ENCODE peak calls at places on chromosomes 5 and 9, in eight cellular contexts. One of them, this sample, is unnamed. For H3K4me1, the result is how much of the 10 kb centered on the place peaks cover.

GRCh38 chr5:60183881-60184280 is 290.4 kb upstream of the PDE4D start:
- DNase-seq in cardiac muscle cell: no peak
- DNase-seq in Peyer's patch: no peak
- DNase-seq in OCI-LY7: no peak
- DNase-seq in right atrium auricular region: no peak
- DNase-seq in mammary epithelial cell: no peak
- DNase-seq in upper lobe of right lung: no peak
- DNase-seq in Karpas-422: no peak
- DNase-seq in this sample: peak

GRCh38 chr5:19853616-19854240 is 134.3 kb downstream of the CDH18 start:
- DNase-seq in cardiac muscle cell: peak
- DNase-seq in Peyer's patch: no peak
- DNase-seq in OCI-LY7: no peak
- DNase-seq in right atrium auricular region: no peak
- DNase-seq in mammary epithelial cell: peak
- DNase-seq in upper lobe of right lung: no peak
- DNase-seq in Karpas-422: no peak
- DNase-seq in this sample: no peak

GRCh38 chr5:104111622-104112021 is 549.0 kb upstream of the NUDT12 start:
- DNase-seq in cardiac muscle cell: no peak
- DNase-seq in Peyer's patch: no peak
- DNase-seq in OCI-LY7: no peak
- DNase-seq in right atrium auricular region: no peak
- DNase-seq in mammary epithelial cell: no peak
- DNase-seq in upper lobe of right lung: no peak
- DNase-seq in Karpas-422: no peak
- DNase-seq in this sample: no peak

GRCh38 chr9:109517798-109518435 is 19.8 kb upstream of the PTPN3 start:
- DNase-seq in cardiac muscle cell: no peak
- DNase-seq in Peyer's patch: no peak
- DNase-seq in OCI-LY7: no peak
- DNase-seq in right atrium auricular region: no peak
- DNase-seq in mammary epithelial cell: peak
- DNase-seq in upper lobe of right lung: no peak
- DNase-seq in Karpas-422: no peak
- DNase-seq in this sample: no peak

GRCh38 chr9:133237271-133237731 is 28.3 kb upstream of the OBP2B start:
- DNase-seq in cardiac muscle cell: peak
- DNase-seq in Peyer's patch: no peak
- DNase-seq in OCI-LY7: no peak
- DNase-seq in right atrium auricular region: no peak
- DNase-seq in mammary epithelial cell: no peak
- DNase-seq in upper lobe of right lung: no peak
- DNase-seq in Karpas-422: no peak
- DNase-seq in this sample: no peak

GRCh38 chr9:125650271-125650737 is 56.7 kb downstream of the MAPKAP1 start:
- DNase-seq in cardiac muscle cell: peak
- DNase-seq in Peyer's patch: no peak
- DNase-seq in OCI-LY7: peak
- DNase-seq in right atrium auricular region: no peak
- DNase-seq in mammary epithelial cell: peak
- DNase-seq in upper lobe of right lung: no peak
- DNase-seq in Karpas-422: no peak
- DNase-seq in this sample: no peak

GRCh38 chr9:40914772-40915659 is 213.5 kb downstream of the FOXD4L6 start:
- DNase-seq in cardiac muscle cell: no peak
- DNase-seq in Peyer's patch: no peak
- DNase-seq in OCI-LY7: no peak
- DNase-seq in right atrium auricular region: no peak
- DNase-seq in mammary epithelial cell: no peak
- DNase-seq in upper lobe of right lung: no peak
- DNase-seq in Karpas-422: no peak
- DNase-seq in this sample: no peak

GRCh38 chr5:126363658-126364057 is 59.6 kb upstream of the GRAMD2B start:
- DNase-seq in cardiac muscle cell: peak
- DNase-seq in Peyer's patch: no peak
- DNase-seq in OCI-LY7: no peak
- DNase-seq in right atrium auricular region: no peak
- DNase-seq in mammary epithelial cell: peak
- DNase-seq in upper lobe of right lung: no peak
- DNase-seq in Karpas-422: no peak
- DNase-seq in this sample: peak

GRCh38 chr5:121976979-121977378 is 15.2 kb downstream of the SRFBP1 start:
- DNase-seq in cardiac muscle cell: peak
- DNase-seq in Peyer's patch: no peak
- DNase-seq in OCI-LY7: no peak
- DNase-seq in right atrium auricular region: no peak
- DNase-seq in mammary epithelial cell: peak
- DNase-seq in upper lobe of right lung: no peak
- DNase-seq in Karpas-422: no peak
- DNase-seq in this sample: no peak

GRCh38 chr9:16622541-16622940 is 247.9 kb downstream of the BNC2 start:
- DNase-seq in cardiac muscle cell: no peak
- DNase-seq in Peyer's patch: no peak
- DNase-seq in OCI-LY7: no peak
- DNase-seq in right atrium auricular region: no peak
- DNase-seq in mammary epithelial cell: no peak
- DNase-seq in upper lobe of right lung: no peak
- DNase-seq in Karpas-422: no peak
- DNase-seq in this sample: no peak

GRCh38 chr9:124220551-124221451 is 36.9 kb upstream of the NEK6 start:
- DNase-seq in cardiac muscle cell: peak
- DNase-seq in Peyer's patch: no peak
- DNase-seq in OCI-LY7: no peak
- DNase-seq in right atrium auricular region: no peak
- DNase-seq in mammary epithelial cell: peak
- DNase-seq in upper lobe of right lung: peak
- DNase-seq in Karpas-422: peak
- DNase-seq in this sample: peak

GRCh38 chr5:157600252-157600651 is 24.7 kb upstream of the ADAM19 start:
- DNase-seq in cardiac muscle cell: no peak
- DNase-seq in Peyer's patch: no peak
- DNase-seq in OCI-LY7: no peak
- DNase-seq in right atrium auricular region: no peak
- DNase-seq in mammary epithelial cell: no peak
- DNase-seq in upper lobe of right lung: no peak
- DNase-seq in Karpas-422: no peak
- DNase-seq in this sample: no peak

GRCh38 chr5:157599565-157599964 is 24.0 kb upstream of the ADAM19 start:
- DNase-seq in cardiac muscle cell: no peak
- DNase-seq in Peyer's patch: no peak
- DNase-seq in OCI-LY7: no peak
- DNase-seq in right atrium auricular region: no peak
- DNase-seq in mammary epithelial cell: no peak
- DNase-seq in upper lobe of right lung: no peak
- DNase-seq in Karpas-422: no peak
- DNase-seq in this sample: no peak

GRCh38 chr5:157602505-157602904 is 26.9 kb upstream of the ADAM19 start:
- DNase-seq in cardiac muscle cell: no peak
- DNase-seq in Peyer's patch: peak
- DNase-seq in OCI-LY7: peak
- DNase-seq in right atrium auricular region: no peak
- DNase-seq in mammary epithelial cell: peak
- DNase-seq in upper lobe of right lung: no peak
- DNase-seq in Karpas-422: peak
- DNase-seq in this sample: no peak

GRCh38 chr5:157606046-157606445 is 30.5 kb upstream of the ADAM19 start:
- DNase-seq in cardiac muscle cell: no peak
- DNase-seq in Peyer's patch: no peak
- DNase-seq in OCI-LY7: no peak
- DNase-seq in right atrium auricular region: no peak
- DNase-seq in mammary epithelial cell: no peak
- DNase-seq in upper lobe of right lung: no peak
- DNase-seq in Karpas-422: no peak
- DNase-seq in this sample: no peak

DNA sequence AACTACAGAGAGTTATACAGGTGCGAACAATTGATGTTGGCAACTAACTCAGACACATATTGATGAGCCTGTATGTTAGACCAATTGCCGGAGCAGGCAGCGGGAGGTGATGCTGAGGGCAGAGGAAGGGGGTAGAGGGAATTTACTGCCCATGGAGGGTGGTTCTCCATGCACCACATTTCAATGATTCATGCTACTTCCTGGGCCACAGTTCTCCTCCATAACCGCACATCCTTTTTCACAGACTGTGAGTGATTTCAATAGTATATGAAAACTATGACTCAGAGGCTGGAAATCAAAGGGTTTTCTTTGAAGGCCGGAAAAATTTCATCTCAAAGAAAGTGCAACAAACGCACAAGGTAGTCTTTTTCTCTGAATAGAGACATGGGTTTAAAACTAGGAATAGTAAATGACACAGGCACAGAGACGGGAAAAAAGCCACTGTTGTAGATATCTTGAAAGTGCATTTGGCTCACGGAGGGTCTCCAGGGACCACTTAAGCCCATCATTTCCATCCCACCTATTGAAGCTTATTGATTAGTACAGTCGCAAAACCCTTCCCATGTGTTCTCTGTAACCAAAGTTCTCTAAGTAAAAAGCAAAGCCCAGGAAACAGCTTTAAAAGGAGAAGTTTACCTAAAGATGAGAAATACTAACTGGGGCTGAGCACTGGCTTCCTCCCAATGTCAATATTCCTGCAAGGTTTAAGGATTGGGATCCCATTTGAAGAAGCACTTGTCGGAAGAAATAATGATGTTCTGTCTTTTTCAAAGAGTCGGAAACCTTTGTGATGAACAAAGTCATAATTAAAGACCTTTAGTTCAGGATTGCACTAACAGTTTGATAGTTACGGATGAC is 28.0 kb upstream of the ADAM19 start:
- DNase-seq in cardiac muscle cell: peak
- DNase-seq in Peyer's patch: peak
- DNase-seq in OCI-LY7: peak
- DNase-seq in right atrium auricular region: no peak
- DNase-seq in mammary epithelial cell: peak
- DNase-seq in upper lobe of right lung: no peak
- DNase-seq in Karpas-422: no peak
- DNase-seq in this sample: peak
- H3K4me3 ChIP-seq in cardiac muscle cell: no peak
- H3K4me3 ChIP-seq in Peyer's patch: no peak
- H3K4me3 ChIP-seq in OCI-LY7: no peak
- H3K4me3 ChIP-seq in right atrium auricular region: no peak
- H3K4me3 ChIP-seq in mammary epithelial cell: no peak
- H3K4me3 ChIP-seq in upper lobe of right lung: no peak
- H3K4me3 ChIP-seq in Karpas-422: no peak
- H3K4me3 ChIP-seq in this sample: no peak

GRCh38 chr5:178625679-178626483 is 969 bp downstream of the CLK4 start:
- DNase-seq in cardiac muscle cell: peak
- DNase-seq in Peyer's patch: no peak
- DNase-seq in OCI-LY7: peak
- DNase-seq in right atrium auricular region: peak
- DNase-seq in mammary epithelial cell: no peak
- DNase-seq in upper lobe of right lung: no peak
- DNase-seq in Karpas-422: peak
- DNase-seq in this sample: peak

GRCh38 chr5:178619390-178619789 is 7.5 kb downstream of the CLK4 start:
- DNase-seq in cardiac muscle cell: no peak
- DNase-seq in Peyer's patch: no peak
- DNase-seq in OCI-LY7: no peak
- DNase-seq in right atrium auricular region: no peak
- DNase-seq in mammary epithelial cell: no peak
- DNase-seq in upper lobe of right lung: no peak
- DNase-seq in Karpas-422: no peak
- DNase-seq in this sample: no peak

GRCh38 chr5:178624626-178625546 is 2.0 kb downstream of the CLK4 start:
- DNase-seq in cardiac muscle cell: peak
- DNase-seq in Peyer's patch: no peak
- DNase-seq in OCI-LY7: no peak
- DNase-seq in right atrium auricular region: no peak
- DNase-seq in mammary epithelial cell: peak
- DNase-seq in upper lobe of right lung: no peak
- DNase-seq in Karpas-422: peak
- DNase-seq in this sample: no peak

GRCh38 chr5:178626484-178627258 is at the start of gene CLK4:
- DNase-seq in cardiac muscle cell: peak
- DNase-seq in Peyer's patch: peak
- DNase-seq in OCI-LY7: peak
- DNase-seq in right atrium auricular region: peak
- DNase-seq in mammary epithelial cell: peak
- DNase-seq in upper lobe of right lung: peak
- DNase-seq in Karpas-422: peak
- DNase-seq in this sample: peak

GRCh38 chr5:178622679-178623247 is 4.1 kb downstream of the CLK4 start:
- DNase-seq in cardiac muscle cell: no peak
- DNase-seq in Peyer's patch: no peak
- DNase-seq in OCI-LY7: no peak
- DNase-seq in right atrium auricular region: no peak
- DNase-seq in mammary epithelial cell: peak
- DNase-seq in upper lobe of right lung: no peak
- DNase-seq in Karpas-422: no peak
- DNase-seq in this sample: no peak
- H3K4me1 ChIP-seq in cardiac muscle cell: under half
- H3K4me1 ChIP-seq in Peyer's patch: under half
- H3K4me1 ChIP-seq in OCI-LY7: under half
- H3K4me1 ChIP-seq in right atrium auricular region: under half
- H3K4me1 ChIP-seq in mammary epithelial cell: under half
- H3K4me1 ChIP-seq in upper lobe of right lung: under half
- H3K4me1 ChIP-seq in Karpas-422: under half
- H3K4me1 ChIP-seq in this sample: under half

GRCh38 chr9:112042769-112043168 is 132.3 kb downstream of the SUSD1 start:
- DNase-seq in cardiac muscle cell: no peak
- DNase-seq in Peyer's patch: no peak
- DNase-seq in OCI-LY7: no peak
- DNase-seq in right atrium auricular region: no peak
- DNase-seq in mammary epithelial cell: no peak
- DNase-seq in upper lobe of right lung: no peak
- DNase-seq in Karpas-422: no peak
- DNase-seq in this sample: no peak

GRCh38 chr9:112041199-112041535 is 133.9 kb downstream of the SUSD1 start:
- DNase-seq in cardiac muscle cell: no peak
- DNase-seq in Peyer's patch: no peak
- DNase-seq in OCI-LY7: no peak
- DNase-seq in right atrium auricular region: no peak
- DNase-seq in mammary epithelial cell: no peak
- DNase-seq in upper lobe of right lung: no peak
- DNase-seq in Karpas-422: no peak
- DNase-seq in this sample: no peak

GRCh38 chr9:112043423-112043822 is 131.7 kb downstream of the SUSD1 start:
- DNase-seq in cardiac muscle cell: no peak
- DNase-seq in Peyer's patch: no peak
- DNase-seq in OCI-LY7: no peak
- DNase-seq in right atrium auricular region: no peak
- DNase-seq in mammary epithelial cell: no peak
- DNase-seq in upper lobe of right lung: no peak
- DNase-seq in Karpas-422: no peak
- DNase-seq in this sample: no peak

GRCh38 chr9:112041536-112042243 is 133.4 kb downstream of the SUSD1 start:
- DNase-seq in cardiac muscle cell: peak
- DNase-seq in Peyer's patch: no peak
- DNase-seq in OCI-LY7: no peak
- DNase-seq in right atrium auricular region: peak
- DNase-seq in mammary epithelial cell: peak
- DNase-seq in upper lobe of right lung: no peak
- DNase-seq in Karpas-422: no peak
- DNase-seq in this sample: no peak

GRCh38 chr9:112042244-112042638 is 132.9 kb downstream of the SUSD1 start:
- DNase-seq in cardiac muscle cell: no peak
- DNase-seq in Peyer's patch: no peak
- DNase-seq in OCI-LY7: no peak
- DNase-seq in right atrium auricular region: no peak
- DNase-seq in mammary epithelial cell: no peak
- DNase-seq in upper lobe of right lung: no peak
- DNase-seq in Karpas-422: no peak
- DNase-seq in this sample: no peak
- H3K27ac ChIP-seq in cardiac muscle cell: no peak
- H3K27ac ChIP-seq in Peyer's patch: no peak
- H3K27ac ChIP-seq in OCI-LY7: no peak
- H3K27ac ChIP-seq in right atrium auricular region: no peak
- H3K27ac ChIP-seq in mammary epithelial cell: peak
- H3K27ac ChIP-seq in upper lobe of right lung: no peak
- H3K27ac ChIP-seq in Karpas-422: no peak
- H3K27ac ChIP-seq in this sample: no peak

GRCh38 chr5:149413477-149414210 is 34.6 kb upstream of the IL17B start:
- DNase-seq in cardiac muscle cell: no peak
- DNase-seq in Peyer's patch: no peak
- DNase-seq in OCI-LY7: no peak
- DNase-seq in right atrium auricular region: no peak
- DNase-seq in mammary epithelial cell: no peak
- DNase-seq in upper lobe of right lung: peak
- DNase-seq in Karpas-422: no peak
- DNase-seq in this sample: no peak
- H3K4me3 ChIP-seq in cardiac muscle cell: no peak
- H3K4me3 ChIP-seq in Peyer's patch: no peak
- H3K4me3 ChIP-seq in OCI-LY7: no peak
- H3K4me3 ChIP-seq in right atrium auricular region: no peak
- H3K4me3 ChIP-seq in mammary epithelial cell: no peak
- H3K4me3 ChIP-seq in upper lobe of right lung: peak
- H3K4me3 ChIP-seq in Karpas-422: no peak
- H3K4me3 ChIP-seq in this sample: no peak